ENCODE peak calls at places on chromosomes 11 and 22, in five cellular contexts. R is left lung, X is coronary artery, Y is upper lobe of left lung, V is MCF 10A. M is an unnamed sample.
A peak's percentile ranks its signal among the peaks of the same experiment; 100 is the strongest.

GRCh38 chr11:126426126-126426525 is 70.6 kb downstream of the ST3GAL4 start:
- DNase-seq in R (no peak), X (no peak), Y (no peak), V (peak; percentile 29), M (no peak)

GRCh38 chr11:461626-462025 is 11.5 kb downstream of the PTDSS2 start:
- DNase-seq in R (peak; percentile 59), X (no peak), Y (no peak), V (no peak), M (no peak)

GRCh38 chr22:31929126-31929928 is 15.0 kb upstream of the YWHAH start:
- DNase-seq in R (no peak), X (no peak), Y (no peak), V (no peak), M (no peak)

GRCh38 chr11:69050592-69051380 is 2.1 kb downstream of the TPCN2 start:
- DNase-seq in R (no peak), X (no peak), Y (peak; percentile 67), V (no peak), M (no peak)

GRCh38 chr11:82796970-82797594 is 63.4 kb upstream of the FAM181B start:
- DNase-seq in R (no peak), X (no peak), Y (no peak), V (no peak), M (no peak)

GRCh38 chr11:32890843-32891656 is 1.6 kb upstream of the QSER1 start:
- DNase-seq in R (no peak), X (no peak), Y (no peak), V (no peak), M (no peak)

GRCh38 chr11:69170704-69171103 is 15.0 kb downstream of the SMIM38 start:
- DNase-seq in R (peak; percentile 48), X (no peak), Y (no peak), V (no peak), M (no peak)

GRCh38 chr22:19208287-19208847 is 29.8 kb upstream of the SLC25A1 start:
- DNase-seq in R (no peak), X (no peak), Y (no peak), V (no peak), M (no peak)

GRCh38 chr11:95222817-95223216 is 8.2 kb downstream of the SESN3 start:
- DNase-seq in R (no peak), X (no peak), Y (no peak), V (no peak), M (no peak)

GRCh38 chr11:73040046-73040445 is 102.1 kb downstream of the FCHSD2 start:
- DNase-seq in R (no peak), X (no peak), Y (no peak), V (no peak), M (no peak)

GRCh38 chr11:22192289-22192641 is 620 bp upstream of the ANO5 start:
- DNase-seq in R (no peak), X (no peak), Y (no peak), V (no peak), M (no peak)
- TF ChIP-seq CTCF in R (no peak), X (no peak), Y (no peak), V (no peak), M (no peak)

DNA sequence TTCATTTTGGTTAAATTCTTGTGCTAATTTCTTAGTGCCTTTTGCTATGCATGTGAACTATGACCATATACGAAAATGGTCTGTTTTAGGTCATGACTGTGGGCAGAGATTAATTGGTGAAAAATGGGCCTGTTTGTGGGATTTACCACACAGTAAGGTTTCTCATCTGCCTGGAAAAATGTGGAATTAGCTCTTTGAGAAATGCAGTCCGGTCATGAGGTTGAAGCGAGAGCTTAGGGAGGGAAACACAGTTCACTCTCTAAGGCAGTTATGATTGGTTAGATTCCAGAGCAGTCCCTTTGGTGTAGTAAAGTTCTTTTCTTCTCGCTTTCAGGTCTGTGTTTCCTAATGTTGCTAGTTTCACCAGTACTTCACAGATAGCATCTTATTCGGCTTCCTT is 1.2 kb upstream of the PDE3B start:
- DNase-seq in R (no peak), X (no peak), Y (no peak), V (no peak), M (no peak)
- TF ChIP-seq CTCF in R (no peak), X (no peak), Y (no peak), V (no peak), M (no peak)

GRCh38 chr22:24205438-24206189 is 24.3 kb downstream of the SUSD2 start:
- DNase-seq in R (peak; percentile 2), X (no peak), Y (no peak), V (peak; percentile 61), M (no peak)
- TF ChIP-seq CTCF in R (no peak), X (no peak), Y (no peak), V (peak; percentile 6), M (peak; percentile 27)

GRCh38 chr22:20430641-20431519 is 6.7 kb downstream of the SCARF2 start:
- DNase-seq in R (peak; percentile 88), X (no peak), Y (peak; percentile 92), V (no peak), M (no peak)
- TF ChIP-seq CTCF in R (no peak), X (no peak), Y (peak; percentile 48), V (no peak), M (peak; percentile 41)

GRCh38 chr11:42772886-42773285 is 538.9 kb upstream of the API5 start:
- DNase-seq in R (no peak), X (no peak), Y (no peak), V (no peak), M (no peak)

GRCh38 chr11:42764936-42765335 is 546.9 kb upstream of the API5 start:
- DNase-seq in R (no peak), X (no peak), Y (no peak), V (no peak), M (no peak)

GRCh38 chr11:42766191-42766590 is 545.6 kb upstream of the API5 start:
- DNase-seq in R (no peak), X (no peak), Y (no peak), V (no peak), M (no peak)

GRCh38 chr11:42768576-42768975 is 543.2 kb upstream of the API5 start:
- DNase-seq in R (no peak), X (no peak), Y (no peak), V (no peak), M (no peak)

DNA sequence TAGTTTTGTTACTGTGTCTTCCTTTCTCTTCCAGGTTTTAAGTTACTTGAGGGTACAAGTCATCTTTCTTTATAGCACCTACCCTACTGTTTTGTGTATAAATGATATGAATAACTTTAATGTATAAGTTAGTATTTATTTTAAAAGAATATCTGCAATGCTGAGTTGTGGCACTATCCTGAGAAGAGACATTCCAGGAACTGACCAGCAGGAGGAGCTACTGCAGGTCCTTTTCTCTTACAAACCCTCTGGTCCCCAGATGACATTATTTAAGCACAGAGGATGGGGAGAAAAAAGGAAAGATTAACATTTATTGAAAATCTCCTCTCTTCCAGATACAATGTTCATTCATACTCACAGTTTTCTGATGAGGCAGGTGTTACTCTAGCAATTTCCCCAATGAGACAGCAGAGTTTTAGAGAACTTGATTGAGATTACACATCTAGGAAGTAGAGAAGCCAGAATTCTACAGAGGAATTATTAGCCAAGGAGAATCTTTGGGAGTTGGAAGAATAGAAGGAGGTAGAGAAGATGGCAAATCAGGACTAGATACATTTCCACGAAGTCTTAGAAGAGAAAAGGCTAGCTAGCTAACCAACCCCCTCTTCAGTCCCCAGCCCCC is 541.2 kb upstream of the API5 start:
- DNase-seq in R (no peak), X (no peak), Y (no peak), V (no peak), M (no peak)
- TF ChIP-seq CTCF in R (peak; percentile 61), X (no peak), Y (peak; percentile 23), V (peak; percentile 68), M (peak; percentile 66)